ENCODE peak calls at places on chromosomes 1 and 21, in six cellular contexts. N is pancreas, X is cardiac fibroblast, J is kidney, G is HFFc6, B is IMR-90. Y is an unnamed sample.
A peak's percentile ranks its signal among the peaks of the same experiment; 100 is the strongest.

GRCh38 chr1:220962031-220962751 is 82.9 kb downstream of the HLX start:
- DNase-seq in J (no peak), X (peak; percentile 98), B (peak; percentile 98), N (no peak), G (peak; percentile 97), Y (no peak)

GRCh38 chr1:162726539-162726938 is 64.0 kb upstream of the HSD17B7 start:
- DNase-seq in B (no peak), J (no peak), X (no peak), G (no peak), N (no peak), Y (no peak)

GRCh38 chr1:190205713-190206112 is 272.0 kb downstream of the BRINP3 start:
- DNase-seq in X (peak; percentile 36), B (peak; percentile 77), G (no peak), J (no peak), N (no peak), Y (no peak)

GRCh38 chr21:36929622-36930021 is 36.8 kb downstream of the HLCS start:
- DNase-seq in J (peak; percentile 72), X (no peak), G (no peak), B (peak; percentile 49), N (peak; percentile 78), Y (no peak)

GRCh38 chr1:27145934-27146354 is 9.0 kb downstream of the SLC9A1 start:
- DNase-seq in X (peak; percentile 89), G (peak; percentile 91), B (peak; percentile 94), J (peak; percentile 66), N (no peak), Y (no peak)

GRCh38 chr1:109298666-109299086 is 8.1 kb downstream of the MYBPHL start:
- DNase-seq in G (peak; percentile 50), X (peak; percentile 68), N (no peak), J (peak; percentile 83), B (peak; percentile 55), Y (no peak)

GRCh38 chr1:178959543-178960460 is 65.9 kb upstream of the FAM20B start:
- DNase-seq in X (no peak), N (no peak), G (no peak), J (no peak), B (no peak), Y (no peak)

GRCh38 chr1:171366099-171366498 is 52.1 kb downstream of the FMO4 start:
- DNase-seq in X (peak; percentile 27), N (no peak), G (no peak), B (no peak), J (no peak), Y (no peak)

GRCh38 chr1:214899908-214900470 is 182.5 kb upstream of the KCNK2 start:
- DNase-seq in X (peak; percentile 6), N (no peak), G (peak; percentile 45), B (peak; percentile 52), J (no peak), Y (no peak)

GRCh38 chr1:246160905-246161304 is 346.2 kb downstream of the SMYD3 start:
- DNase-seq in B (no peak), X (no peak), G (no peak), N (no peak), J (no peak), Y (no peak)

GRCh38 chr1:54167422-54168139 is 14.8 kb upstream of the CDCP2 start:
- DNase-seq in G (peak; percentile 47), N (no peak), X (peak; percentile 49), J (peak; percentile 51), B (peak; percentile 80), Y (no peak)

GRCh38 chr1:107662976-107663375 is 302.0 kb downstream of the VAV3 start:
- DNase-seq in J (no peak), X (no peak), G (no peak), N (no peak), B (no peak), Y (no peak)
- TF ChIP-seq CTCF in J (no peak), X (no peak), G (no peak), N (no peak), B (no peak), Y (no peak)

DNA sequence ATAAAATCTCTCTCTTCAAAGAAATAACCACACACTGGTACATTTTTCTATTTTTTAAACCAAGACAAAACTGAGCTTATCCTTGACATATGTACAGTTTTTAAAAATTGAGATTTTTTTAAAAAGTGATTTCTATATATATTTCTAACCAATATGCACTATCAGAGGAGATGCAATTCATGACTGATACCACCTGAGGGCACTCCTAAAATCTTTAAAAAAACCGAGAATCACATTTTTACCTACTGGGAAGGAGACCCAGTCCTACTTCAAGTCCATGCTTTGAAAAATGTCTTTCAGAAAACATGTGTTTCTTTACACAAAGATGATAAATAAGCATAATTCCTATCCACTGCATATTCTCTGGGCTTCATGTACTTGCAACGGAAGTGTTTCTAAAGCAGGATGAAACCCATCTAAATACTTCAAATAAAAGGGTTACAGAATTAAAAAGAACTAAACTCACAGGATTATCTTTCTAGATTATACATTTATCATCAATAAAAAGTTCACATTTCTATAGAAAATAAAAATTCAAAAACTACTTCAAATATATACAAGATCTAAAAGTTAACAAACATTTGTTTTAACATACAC is 98.6 kb downstream of the ENAH start:
- DNase-seq in N (no peak), J (no peak), X (peak; percentile 54), B (peak; percentile 44), G (peak; percentile 19), Y (no peak)
- TF ChIP-seq CTCF in N (peak; percentile 39), J (peak; percentile 52), X (peak; percentile 57), B (peak; percentile 51), G (peak; percentile 79), Y (no peak)

DNA sequence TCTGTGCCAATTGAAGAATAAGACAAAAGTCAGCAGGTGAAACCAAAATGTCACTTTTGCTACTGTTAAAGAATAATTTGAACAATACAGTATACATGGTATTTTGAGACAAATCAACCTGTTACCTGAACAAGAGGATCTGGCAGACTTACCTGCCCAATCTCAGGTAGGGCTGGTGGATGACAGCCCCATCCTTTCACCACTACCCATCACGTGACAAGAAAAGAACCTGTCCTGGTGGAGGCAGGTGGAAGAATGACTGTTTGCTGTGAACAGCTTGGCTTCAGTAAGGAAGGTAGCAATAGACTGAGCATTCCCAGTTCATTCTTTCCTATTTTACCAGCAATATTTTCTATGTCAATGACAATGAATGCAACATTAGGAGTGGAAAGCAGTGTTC is 349.6 kb downstream of the GPATCH2 start:
- DNase-seq in B (no peak), N (no peak), X (no peak), J (no peak), G (no peak), Y (no peak)
- TF ChIP-seq CTCF in B (no peak), N (no peak), X (no peak), J (no peak), G (no peak), Y (no peak)

GRCh38 chr1:157239936-157240335 is 101.7 kb upstream of the ETV3 start:
- DNase-seq in B (no peak), X (no peak), J (no peak), G (no peak), N (no peak), Y (no peak)

GRCh38 chr1:157240495-157241184 is 102.4 kb upstream of the ETV3 start:
- DNase-seq in J (no peak), X (no peak), G (no peak), B (no peak), N (peak; percentile 72), Y (peak; percentile 52)

GRCh38 chr1:157245823-157246222 is 107.6 kb upstream of the ETV3 start:
- DNase-seq in X (no peak), G (no peak), J (no peak), B (no peak), N (no peak), Y (no peak)

GRCh38 chr1:157237522-157237921 is 99.3 kb upstream of the ETV3 start:
- DNase-seq in G (no peak), J (no peak), N (no peak), X (no peak), B (no peak), Y (no peak)

DNA sequence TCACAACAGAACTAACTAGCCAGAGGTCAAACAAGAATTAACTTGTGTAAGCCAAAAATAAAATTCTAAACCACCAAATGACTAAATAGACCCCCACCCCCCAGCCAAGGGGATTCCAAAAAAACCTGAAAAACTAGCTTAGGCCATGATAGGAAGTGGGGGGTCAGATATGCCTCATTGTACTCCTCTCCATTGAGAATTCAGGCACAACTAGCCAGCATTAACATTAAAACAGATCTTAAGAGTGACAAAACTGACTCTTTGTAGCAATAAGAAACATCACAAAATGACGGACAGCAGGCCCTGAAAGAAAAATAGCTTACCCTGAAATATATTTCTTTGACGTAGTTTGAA is 103.0 kb upstream of the ETV3 start:
- DNase-seq in B (no peak), J (no peak), X (no peak), N (no peak), G (no peak), Y (no peak)
- TF ChIP-seq CTCF in B (no peak), J (no peak), X (no peak), N (no peak), G (no peak), Y (no peak)

Y was measured in mucosa of descending colon.